ENCODE peak calls at places on chromosomes 11 and 22, in eight cellular contexts. Y is neural crest cell, T is foreskin fibroblast, U is neural progenitor cell, P is H9, H is RWPE1, B is BJ, R is cardiac fibroblast. L is an unnamed sample.

GRCh38 chr11:5605849-5606248 is 9.4 kb downstream of the TRIM6 start:
- DNase-seq in P (no peak), H (peak; percentile 56), U (no peak), Y (no peak), B (peak; percentile 18), R (peak; percentile 92), T (peak; percentile 93), L (no peak)

GRCh38 chr11:34426766-34427170 is 12.0 kb upstream of the CAT start:
- DNase-seq in T (peak; percentile 92), H (no peak), R (no peak), P (no peak), B (peak; percentile 94), Y (no peak), U (no peak), L (peak; percentile 99)

GRCh38 chr11:19816817-19817216 is 104.2 kb downstream of the NAV2 start:
- DNase-seq in P (peak; percentile 53), U (no peak), R (no peak), T (no peak), B (no peak), Y (no peak), H (no peak), L (no peak)

GRCh38 chr11:88175004-88175706 is at the start of gene RAB38:
- DNase-seq in T (peak; percentile 63), R (no peak), Y (peak; percentile 20), H (peak; percentile 75), U (peak; percentile 80), P (peak; percentile 91), B (no peak), L (no peak)

GRCh38 chr11:125603207-125603606 is 10.6 kb downstream of the STT3A start:
- DNase-seq in H (no peak), P (no peak), R (peak; percentile 33), Y (no peak), U (no peak), T (no peak), B (no peak), L (no peak)

GRCh38 chr11:126307706-126308105 is 3.8 kb downstream of the DCPS start:
- DNase-seq in R (peak; percentile 59), B (no peak), P (peak; percentile 52), Y (peak; percentile 59), T (peak; percentile 73), U (peak; percentile 62), H (no peak), L (no peak)

GRCh38 chr22:31337178-31337577 is 9.0 kb downstream of the PATZ1 start:
- DNase-seq in T (peak; percentile 45), H (peak; percentile 38), B (no peak), P (no peak), R (no peak), U (no peak), Y (no peak), L (no peak)

GRCh38 chr11:79263001-79263400 is 177.8 kb downstream of the TENM4 start:
- DNase-seq in R (peak; percentile 48), U (no peak), T (peak; percentile 25), B (no peak), Y (no peak), H (no peak), P (peak; percentile 36), L (no peak)

GRCh38 chr22:22098457-22099193 is 116.0 kb upstream of the TOP3B start:
- DNase-seq in T (no peak), Y (no peak), B (no peak), U (no peak), H (no peak), P (no peak), R (no peak), L (no peak)

GRCh38 chr22:22097727-22098228 is 115.2 kb upstream of the TOP3B start:
- DNase-seq in H (no peak), B (no peak), P (no peak), T (no peak), U (no peak), R (no peak), Y (no peak), L (no peak)

GRCh38 chr22:22103078-22103593 is 120.5 kb upstream of the TOP3B start:
- DNase-seq in Y (peak; percentile 34), B (no peak), T (no peak), U (peak; percentile 24), R (peak; percentile 14), H (no peak), P (peak; percentile 66), L (no peak)

GRCh38 chr22:22099194-22099486 is 116.6 kb upstream of the TOP3B start:
- DNase-seq in U (no peak), P (no peak), H (no peak), T (no peak), B (no peak), R (no peak), Y (no peak), L (no peak)

GRCh38 chr22:22099833-22100812 is 117.5 kb upstream of the TOP3B start:
- DNase-seq in T (peak; percentile 10), H (no peak), Y (no peak), U (peak; percentile 38), B (no peak), R (peak; percentile 44), P (peak; percentile 52), L (no peak)
- TF ChIP-seq CTCF in T (peak; percentile 31), H (no peak), Y (peak; percentile 39), U (peak; percentile 49), B (peak; percentile 41), R (peak; percentile 62), P (peak; percentile 68), L (peak; percentile 37)

GRCh38 chr11:106974831-106975230 is 43.4 kb downstream of the GUCY1A2 start:
- DNase-seq in B (no peak), U (no peak), T (no peak), H (no peak), Y (no peak), R (no peak), P (no peak), L (no peak)
- TF ChIP-seq CTCF in B (no peak), U (no peak), T (peak; percentile 11), H (no peak), Y (no peak), R (no peak), P (peak; percentile 36), L (peak; percentile 4)

DNA sequence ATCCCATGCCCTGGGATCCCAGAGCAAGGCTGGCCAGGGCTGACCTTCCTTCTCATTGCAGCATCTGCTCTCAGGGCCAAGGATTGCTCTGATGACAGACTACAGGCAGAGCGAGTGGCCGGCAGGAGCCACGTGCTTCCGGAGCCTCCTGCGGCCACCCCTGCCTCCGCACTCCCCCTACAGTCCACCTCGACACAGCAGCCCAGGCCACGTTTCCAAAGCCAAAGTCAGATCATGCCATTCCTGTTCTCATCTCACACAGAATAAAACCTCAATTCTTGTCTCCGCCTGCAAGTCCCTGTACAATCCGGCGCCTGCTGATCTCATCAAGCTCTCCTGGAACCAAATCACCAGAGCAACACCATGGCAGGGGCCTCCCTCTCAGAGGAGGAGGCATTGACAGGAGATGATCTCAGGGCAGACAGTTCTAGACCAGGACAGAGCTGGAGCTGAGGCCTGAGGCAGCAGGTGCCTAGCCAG is 20.9 kb upstream of the UPK3A start:
- DNase-seq in Y (peak; percentile 58), H (peak; percentile 70), R (peak; percentile 79), T (peak; percentile 91), U (peak; percentile 80), P (peak; percentile 84), B (no peak), L (peak; percentile 63)
- TF ChIP-seq CTCF in Y (peak; percentile 70), H (peak; percentile 69), R (peak; percentile 94), T (peak; percentile 88), U (peak; percentile 71), P (peak; percentile 79), B (peak; percentile 93), L (peak; percentile 84)

GRCh38 chr11:21806982-21807749 is 385.7 kb upstream of the ANO5 start:
- DNase-seq in P (no peak), Y (no peak), T (no peak), U (no peak), B (no peak), H (no peak), R (peak; percentile 12), L (no peak)

GRCh38 chr11:21806508-21806907 is 386.4 kb upstream of the ANO5 start:
- DNase-seq in R (no peak), U (no peak), T (no peak), B (no peak), Y (no peak), H (no peak), P (no peak), L (no peak)

GRCh38 chr11:21814169-21814568 is 378.7 kb upstream of the ANO5 start:
- DNase-seq in T (no peak), H (no peak), P (no peak), R (peak; percentile 88), U (no peak), B (no peak), Y (no peak), L (no peak)

GRCh38 chr11:21810650-21811049 is 382.2 kb upstream of the ANO5 start:
- DNase-seq in H (no peak), R (peak; percentile 68), B (no peak), T (no peak), U (no peak), Y (no peak), P (no peak), L (no peak)

DNA sequence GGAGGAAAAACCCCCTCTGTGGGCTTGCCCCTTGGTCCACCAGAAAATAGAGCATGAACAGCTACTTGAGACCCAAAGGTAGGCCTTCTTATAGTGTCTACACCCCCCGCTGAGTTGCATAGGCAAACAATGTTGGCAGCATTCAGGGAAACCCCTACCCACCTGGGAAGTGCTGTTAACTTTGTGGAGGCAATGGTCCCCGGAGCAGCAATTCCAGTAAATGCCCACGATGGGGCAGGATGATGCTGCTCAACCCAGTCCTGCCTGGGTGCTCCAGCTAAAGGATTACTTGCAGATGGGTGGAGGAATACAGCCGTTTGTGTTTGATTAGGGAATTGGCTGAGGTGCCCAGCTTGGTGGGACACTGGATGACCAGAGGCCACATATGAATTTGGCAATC is 381.3 kb upstream of the ANO5 start:
- DNase-seq in H (no peak), Y (no peak), T (no peak), U (peak; percentile 62), B (no peak), R (peak; percentile 17), P (peak; percentile 73), L (no peak)
- TF ChIP-seq CTCF in H (no peak), Y (no peak), T (no peak), U (peak; percentile 53), B (no peak), R (no peak), P (peak; percentile 65), L (no peak)